ENCODE peak calls at places on chromosome 15, in eight cellular contexts. T, E, O, B, N, J, H and P are unnamed samples. For H3K4me1, the result is how much of the 10 kb centered on the place peaks cover.

GRCh38 chr15:81000144-81000625 is 538 bp upstream of the TLNRD1 start:
- ATAC-seq in B (peak), H (peak), J (peak), E (peak), T (peak), O (no peak), N (no peak), P (no peak)

GRCh38 chr15:77895742-77896141 is 181.8 kb downstream of the TBC1D2B start:
- ATAC-seq in T (no peak), B (no peak), E (no peak), H (no peak), N (no peak), J (no peak), O (no peak), P (no peak)

GRCh38 chr15:66948294-66948693 is 117.1 kb upstream of the SMAD3 start:
- ATAC-seq in E (peak), J (no peak), N (no peak), H (no peak), O (no peak), T (peak), B (peak), P (no peak)

GRCh38 chr15:58433597-58434333 is 2.0 kb downstream of the LIPC start:
- ATAC-seq in H (no peak), B (no peak), O (no peak), E (no peak), T (peak), N (no peak), J (peak), P (no peak)

GRCh38 chr15:100468265-100468664 is 60.5 kb downstream of the CERS3 start:
- ATAC-seq in H (no peak), O (no peak), E (no peak), J (no peak), B (no peak), N (no peak), T (no peak), P (no peak)

GRCh38 chr15:45162771-45163507 is 24.8 kb downstream of the SHF start:
- ATAC-seq in B (peak), E (peak), J (peak), N (peak), T (peak), O (peak), H (peak), P (peak)

GRCh38 chr15:77944002-77944867 is 133.3 kb downstream of the TBC1D2B start:
- ATAC-seq in O (peak), H (peak), N (peak), B (peak), J (peak), E (peak), T (no peak), P (peak)

GRCh38 chr15:77659350-77660321 is 26.9 kb upstream of the LINGO1 start:
- ATAC-seq in H (peak), J (peak), N (peak), T (peak), O (no peak), E (peak), B (peak), P (no peak)

GRCh38 chr15:97600190-97600589 is 360.3 kb upstream of the ARRDC4 start:
- ATAC-seq in B (no peak), E (no peak), H (no peak), O (no peak), N (no peak), J (no peak), T (no peak), P (no peak)

GRCh38 chr15:61556037-61556648 is 327.0 kb upstream of the RORA start:
- ATAC-seq in B (peak), O (no peak), N (no peak), H (no peak), T (no peak), E (no peak), J (no peak), P (no peak)

GRCh38 chr15:90337256-90337655 is 14.8 kb upstream of the ZNF774 start:
- ATAC-seq in T (no peak), O (peak), J (no peak), N (no peak), H (no peak), E (no peak), B (peak), P (no peak)

GRCh38 chr15:56964182-56964581 is 45.7 kb downstream of the TCF12 start:
- ATAC-seq in T (no peak), B (no peak), E (peak), H (no peak), O (no peak), N (no peak), J (no peak), P (no peak)

GRCh38 chr15:56778761-56779160 is 45.5 kb upstream of the ZNF280D start:
- ATAC-seq in H (no peak), T (no peak), O (no peak), J (no peak), N (no peak), E (no peak), B (no peak), P (no peak)

GRCh38 chr15:53787349-53787748 is 27.9 kb upstream of the WDR72 start:
- ATAC-seq in J (no peak), H (no peak), B (no peak), O (no peak), T (no peak), N (no peak), E (no peak), P (no peak)

GRCh38 chr15:79442911-79443310 is 10.8 kb downstream of the MINAR1 start:
- ATAC-seq in J (peak), O (no peak), T (no peak), E (no peak), N (no peak), H (no peak), B (no peak), P (no peak)

GRCh38 chr15:48395532-48396011 is 64.3 kb downstream of the DUT start:
- ATAC-seq in T (no peak), O (peak), N (no peak), J (no peak), H (no peak), B (no peak), E (no peak), P (peak)

GRCh38 chr15:77468896-77469295 is 48.2 kb downstream of the HMG20A start:
- ATAC-seq in N (no peak), J (peak), O (no peak), H (no peak), B (no peak), E (no peak), T (no peak), P (no peak)

GRCh38 chr15:41634072-41634628 is 26.1 kb upstream of the MGA start:
- ATAC-seq in H (peak), B (no peak), T (no peak), E (peak), N (no peak), O (no peak), J (no peak), P (no peak)

GRCh38 chr15:69462030-69462492 is 9.4 kb downstream of the RPLP1 start:
- ATAC-seq in E (no peak), B (peak), J (no peak), H (peak), T (peak), O (peak), N (peak), P (peak)

GRCh38 chr15:89072277-89072869 is 15.9 kb upstream of the ABHD2 start:
- ATAC-seq in T (no peak), B (no peak), H (no peak), J (no peak), N (no peak), E (no peak), O (no peak), P (no peak)

GRCh38 chr15:89071471-89071870 is 16.8 kb upstream of the ABHD2 start:
- ATAC-seq in H (peak), T (peak), B (no peak), O (peak), J (no peak), N (peak), E (no peak), P (no peak)

GRCh38 chr15:89067751-89068150 is 20.5 kb upstream of the ABHD2 start:
- ATAC-seq in H (no peak), N (no peak), E (peak), T (no peak), O (no peak), J (no peak), B (no peak), P (no peak)

GRCh38 chr15:89068325-89068784 is 19.9 kb upstream of the ABHD2 start:
- ATAC-seq in J (no peak), N (no peak), O (peak), B (no peak), E (peak), H (no peak), T (no peak), P (no peak)

GRCh38 chr15:89070197-89071124 is 17.8 kb upstream of the ABHD2 start:
- ATAC-seq in H (peak), T (no peak), N (peak), O (peak), J (no peak), B (no peak), E (no peak), P (peak)
- H3K4me1 ChIP-seq in H (under half), T (under half), N (under half), O (under half), J (under half), B (under half), E (under half), P (under half)

GRCh38 chr15:83379574-83379973 is 67.6 kb upstream of the SH3GL3 start:
- ATAC-seq in B (peak), O (peak), J (peak), E (no peak), H (no peak), T (peak), N (no peak), P (no peak)

GRCh38 chr15:83380026-83380425 is 67.1 kb upstream of the SH3GL3 start:
- ATAC-seq in E (no peak), B (peak), H (no peak), J (no peak), T (peak), O (no peak), N (no peak), P (no peak)

GRCh38 chr15:83380682-83381081 is 66.5 kb upstream of the SH3GL3 start:
- ATAC-seq in T (peak), E (peak), H (peak), O (no peak), B (peak), N (peak), J (no peak), P (no peak)

GRCh38 chr15:83378921-83379561 is 68.1 kb upstream of the SH3GL3 start:
- ATAC-seq in O (peak), E (no peak), N (no peak), T (peak), H (no peak), J (peak), B (no peak), P (no peak)
- H3K4me3 ChIP-seq in O (no peak), E (no peak), N (no peak), T (peak), H (no peak), J (peak), B (no peak), P (no peak)

DNA sequence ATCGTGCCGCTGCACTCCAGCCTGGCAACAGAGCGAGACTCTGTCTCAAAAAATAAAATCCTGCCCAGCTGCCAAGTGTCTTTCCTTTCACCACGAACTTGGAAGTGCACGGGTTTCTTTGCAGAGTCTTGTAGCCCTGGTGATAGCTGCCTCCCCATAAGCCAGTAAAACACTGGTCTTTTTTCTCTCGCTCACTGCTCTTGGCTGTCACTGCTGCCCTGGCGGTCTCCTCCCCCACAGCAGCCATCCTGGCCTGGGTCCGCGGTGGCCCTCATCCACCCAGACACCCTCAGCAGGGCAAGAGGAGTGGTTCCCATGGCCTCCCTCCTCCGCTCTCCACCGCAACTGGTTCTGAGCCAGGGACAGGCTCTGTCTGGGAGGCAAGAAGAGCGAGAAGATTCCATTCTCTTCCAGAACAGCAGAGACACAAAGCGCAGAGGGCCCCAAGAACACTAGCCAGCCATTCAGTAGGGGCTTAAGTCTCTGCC is 44.4 kb downstream of the KLHL25 start:
- ATAC-seq in T (no peak), E (peak), B (peak), H (no peak), J (peak), O (peak), N (no peak), P (peak)
- TF ChIP-seq POLR2AphosphoS5 in T (no peak), E (no peak), B (no peak), H (no peak), J (no peak), O (peak), N (no peak), P (peak)

DNA sequence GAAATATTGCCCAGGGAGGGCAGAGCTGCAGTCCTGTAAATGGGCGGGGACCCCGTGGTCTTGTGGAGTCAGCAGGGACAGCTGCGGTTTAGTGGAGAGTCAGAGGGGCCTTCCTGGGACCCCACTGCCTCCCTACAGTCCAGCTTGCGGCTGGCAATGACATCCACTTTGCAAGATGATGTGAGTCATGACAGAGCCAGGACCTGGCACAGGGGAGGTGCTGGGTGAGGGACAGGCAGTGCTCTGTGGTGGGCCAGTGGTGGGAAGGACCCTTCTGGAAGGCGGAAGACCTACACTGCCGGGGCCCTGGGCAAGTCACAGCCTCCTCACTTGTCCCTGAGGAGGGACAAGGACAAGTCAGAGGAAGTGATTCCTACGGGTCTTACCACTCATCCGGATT is 17.8 kb downstream of the APBA2 start:
- ATAC-seq in H (peak), O (no peak), N (no peak), T (no peak), E (no peak), B (no peak), J (no peak), P (no peak)
- H3K4me1 ChIP-seq in H (half or more), O (under half), N (under half), T (under half), E (under half), B (under half), J (under half), P (under half)

DNA sequence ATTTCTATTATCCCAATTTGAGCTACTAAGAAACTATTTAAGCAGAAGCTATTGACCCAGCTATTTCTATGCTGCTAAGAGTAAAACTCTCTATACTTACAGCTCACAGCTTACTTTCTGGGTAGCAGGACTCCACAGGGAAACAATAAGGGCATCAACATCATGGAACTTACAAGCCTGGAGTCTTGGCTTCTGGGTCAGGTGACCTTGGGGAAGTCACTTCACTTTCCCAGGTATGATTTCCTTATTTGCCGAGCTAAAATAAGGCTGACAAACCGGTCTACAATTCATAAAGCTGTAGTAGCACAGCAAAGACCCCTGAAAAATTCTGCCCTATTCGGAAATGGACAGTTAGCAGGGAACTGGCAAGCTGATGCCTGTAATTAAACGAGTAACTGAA is 278.3 kb upstream of the NR2F2 start:
- ATAC-seq in O (no peak), N (no peak), H (no peak), T (no peak), E (no peak), J (no peak), B (no peak), P (no peak)
- H3K4me3 ChIP-seq in O (no peak), N (no peak), H (no peak), T (no peak), E (no peak), J (peak), B (no peak), P (no peak)

GRCh38 chr15:73887481-73887880 is 14.1 kb downstream of the TBC1D21 start:
- ATAC-seq in T (no peak), B (no peak), O (no peak), H (no peak), J (no peak), N (no peak), E (no peak), P (no peak)
- TF ChIP-seq POLR2AphosphoS5 in T (no peak), B (no peak), O (no peak), H (no peak), J (no peak), N (no peak), E (no peak), P (no peak)

DNA sequence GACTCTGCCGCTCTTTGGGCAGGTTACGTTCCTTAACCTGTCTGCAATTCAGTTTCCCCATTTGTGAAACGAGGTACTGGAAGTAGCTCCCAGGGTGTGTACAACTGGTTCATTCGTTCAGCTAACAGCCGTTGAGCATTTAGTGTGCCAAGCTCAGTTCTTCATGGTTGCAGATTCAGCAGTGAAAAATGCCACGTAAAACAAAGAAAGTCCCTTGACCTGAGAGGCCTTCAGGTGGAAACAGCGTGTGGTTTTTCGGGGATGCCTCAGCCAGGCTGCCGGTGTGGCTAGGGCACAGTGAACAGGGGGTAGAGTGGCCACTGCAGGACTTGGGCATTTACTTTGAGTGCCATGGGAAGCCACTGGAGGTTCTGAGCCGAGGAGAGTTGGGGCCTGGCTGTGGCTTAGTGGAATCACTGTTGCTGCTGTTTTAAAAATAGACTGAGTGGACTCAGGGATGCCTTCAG is 4.7 kb downstream of the SYNM start:
- ATAC-seq in J (no peak), H (no peak), T (no peak), B (no peak), O (no peak), N (no peak), E (peak), P (no peak)
- H3K4me1 ChIP-seq in J (under half), H (under half), T (under half), B (under half), O (under half), N (under half), E (under half), P (half or more)

GRCh38 chr15:99407716-99408115 is 156.4 kb downstream of the LRRC28 start:
- ATAC-seq in E (no peak), T (no peak), B (no peak), J (no peak), H (no peak), O (no peak), N (no peak), P (no peak)
- H3K4me3 ChIP-seq in E (no peak), T (no peak), B (no peak), J (no peak), H (no peak), O (no peak), N (no peak), P (no peak)

GRCh38 chr15:40349163-40349562 is 1.7 kb upstream of the PHGR1 start:
- ATAC-seq in B (no peak), J (no peak), O (no peak), T (no peak), N (peak), H (no peak), E (no peak), P (no peak)
- TF ChIP-seq POLR2AphosphoS5 in B (no peak), J (no peak), O (no peak), T (no peak), N (no peak), H (no peak), E (no peak), P (no peak)